ENCODE peak calls at places on chromosomes 6 and 20, in eight cellular contexts. A is brain microvascular endothelial cell, N is RWPE1, E is body of pancreas, O is right lobe of liver, M is astrocyte of the spinal cord, Q is fibroblast of pulmonary artery, G is hepatocyte. V is an unnamed sample.

GRCh38 chr6:118476554-118476953 is 71.5 kb upstream of the PLN start:
- DNase-seq in A (no peak), N (no peak), E (no peak), O (no peak), M (no peak), Q (no peak), G (no peak), V (no peak)

GRCh38 chr6:87755697-87756671 is 54.0 kb upstream of the AKIRIN2 start:
- DNase-seq in A (peak), N (no peak), E (no peak), O (no peak), M (peak), Q (peak), G (no peak), V (no peak)

GRCh38 chr6:26328265-26328844 is 36.6 kb upstream of the BTN3A2 start:
- DNase-seq in A (no peak), N (no peak), E (no peak), O (no peak), M (peak), Q (no peak), G (no peak), V (no peak)

GRCh38 chr6:32082951-32083350 is 26.2 kb downstream of the TNXB start:
- DNase-seq in A (peak), N (peak), E (peak), O (no peak), M (peak), Q (peak), G (no peak), V (no peak)

GRCh38 chr6:72617721-72618120 is 4.1 kb upstream of the KCNQ5 start:
- DNase-seq in A (no peak), N (no peak), E (no peak), O (no peak), M (no peak), Q (no peak), G (no peak), V (no peak)

GRCh38 chr6:128519931-128520435 is 416 bp downstream of the PTPRK start:
- DNase-seq in A (no peak), N (no peak), E (peak), O (no peak), M (no peak), Q (peak), G (no peak), V (peak)

GRCh38 chr6:35327349-35328027 is 14.9 kb upstream of the PPARD start:
- DNase-seq in A (peak), N (peak), E (peak), O (peak), M (peak), Q (peak), G (peak), V (peak)

GRCh38 chr6:45836984-45837383 is 178.7 kb downstream of the CLIC5 start:
- DNase-seq in A (no peak), N (no peak), E (no peak), O (no peak), M (no peak), Q (no peak), G (no peak), V (no peak)

GRCh38 chr20:18323705-18324104 is 35.4 kb downstream of the ZNF133 start:
- DNase-seq in A (no peak), N (no peak), E (no peak), O (no peak), M (no peak), Q (no peak), G (no peak), V (no peak)

GRCh38 chr20:25525857-25526256 is 59.5 kb downstream of the NINL start:
- DNase-seq in A (peak), N (peak), E (no peak), O (no peak), M (peak), Q (peak), G (peak), V (no peak)

GRCh38 chr6:89487864-89488263 is 54.9 kb downstream of the ANKRD6 start:
- DNase-seq in A (no peak), N (no peak), E (no peak), O (no peak), M (no peak), Q (no peak), G (peak), V (no peak)

GRCh38 chr20:62694868-62695267 is 13.8 kb upstream of the NTSR1 start:
- DNase-seq in A (no peak), N (no peak), E (no peak), O (no peak), M (no peak), Q (no peak), G (no peak), V (no peak)

GRCh38 chr20:46601603-46602122 is 49.6 kb downstream of the SLC13A3 start:
- DNase-seq in A (no peak), N (no peak), E (no peak), O (no peak), M (no peak), Q (no peak), G (no peak), V (no peak)

DNA sequence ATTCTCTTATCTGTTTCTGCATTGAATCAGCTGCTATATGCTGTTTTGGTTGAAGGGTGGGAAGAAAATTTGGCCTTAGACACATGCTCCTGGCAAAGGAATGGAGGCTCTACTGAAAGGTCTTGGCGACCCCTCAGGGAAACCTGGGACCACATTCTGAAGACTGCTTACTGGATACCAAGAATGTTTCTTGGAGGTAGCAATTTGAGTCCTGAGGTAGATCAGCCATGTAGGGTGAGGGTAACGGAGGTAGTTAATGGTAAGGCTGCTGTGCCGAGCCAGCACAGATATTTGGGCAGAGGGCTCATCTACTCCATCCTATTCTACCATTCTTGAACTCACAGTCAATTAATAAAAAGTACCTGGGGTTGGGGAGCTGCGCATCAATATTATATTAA is 438 bp upstream of the PHF3 start:
- DNase-seq in A (no peak), N (no peak), E (peak), O (no peak), M (no peak), Q (no peak), G (no peak), V (no peak)
- TF ChIP-seq CTCF in A (no peak), N (no peak), E (no peak), O (no peak), M (no peak), Q (no peak), G (no peak), V (no peak)

GRCh38 chr6:122614303-122614702 is 4.1 kb downstream of the PKIB start:
- DNase-seq in A (no peak), N (no peak), E (no peak), O (no peak), M (no peak), Q (no peak), G (no peak), V (no peak)

GRCh38 chr6:122615409-122615808 is 5.2 kb downstream of the PKIB start:
- DNase-seq in A (no peak), N (no peak), E (no peak), O (no peak), M (no peak), Q (no peak), G (no peak), V (no peak)

GRCh38 chr6:122609881-122610689 is at the start of gene PKIB:
- DNase-seq in A (peak), N (peak), E (peak), O (peak), M (peak), Q (peak), G (peak), V (peak)

GRCh38 chr6:122612838-122613237 is 2.6 kb downstream of the PKIB start:
- DNase-seq in A (no peak), N (no peak), E (no peak), O (no peak), M (no peak), Q (no peak), G (no peak), V (no peak)

GRCh38 chr6:122610690-122611455 is 668 bp downstream of the PKIB start:
- DNase-seq in A (no peak), N (peak), E (peak), O (peak), M (peak), Q (peak), G (peak), V (peak)
- TF ChIP-seq CTCF in A (peak), N (no peak), E (peak), O (no peak), M (no peak), Q (no peak), G (no peak), V (peak)

GRCh38 chr6:162443101-162443500 is 284.5 kb downstream of the PRKN start:
- DNase-seq in A (no peak), N (peak), E (peak), O (peak), M (no peak), Q (no peak), G (no peak), V (no peak)

GRCh38 chr6:162448294-162448693 is 279.3 kb downstream of the PRKN start:
- DNase-seq in A (no peak), N (no peak), E (no peak), O (no peak), M (no peak), Q (no peak), G (no peak), V (no peak)

GRCh38 chr6:162442675-162443074 is 284.9 kb downstream of the PRKN start:
- DNase-seq in A (no peak), N (no peak), E (peak), O (no peak), M (no peak), Q (no peak), G (peak), V (peak)
- TF ChIP-seq CTCF in A (peak), N (no peak), E (peak), O (no peak), M (no peak), Q (no peak), G (peak), V (peak)

GRCh38 chr6:6584310-6585002 is 4.1 kb upstream of the LY86 start:
- DNase-seq in A (no peak), N (no peak), E (no peak), O (no peak), M (no peak), Q (no peak), G (no peak), V (no peak)
- TF ChIP-seq CTCF in A (no peak), N (no peak), E (peak), O (no peak), M (no peak), Q (no peak), G (no peak), V (no peak)

GRCh38 chr6:125154184-125155135 is 887 bp downstream of the TPD52L1 start:
- DNase-seq in A (no peak), N (peak), E (peak), O (peak), M (no peak), Q (no peak), G (peak), V (peak)
- TF ChIP-seq CTCF in A (peak), N (peak), E (peak), O (peak), M (peak), Q (peak), G (peak), V (peak)

GRCh38 chr6:7993399-7993798 is 70.8 kb downstream of the BLOC1S5 start:
- DNase-seq in A (no peak), N (no peak), E (no peak), O (no peak), M (no peak), Q (no peak), G (no peak), V (no peak)

GRCh38 chr6:7996538-7997225 is 67.5 kb downstream of the BLOC1S5 start:
- DNase-seq in A (peak), N (no peak), E (no peak), O (no peak), M (peak), Q (peak), G (peak), V (no peak)

GRCh38 chr6:7991536-7991935 is 72.7 kb downstream of the BLOC1S5 start:
- DNase-seq in A (no peak), N (no peak), E (no peak), O (no peak), M (no peak), Q (no peak), G (no peak), V (no peak)

GRCh38 chr6:7993952-7994351 is 70.2 kb downstream of the BLOC1S5 start:
- DNase-seq in A (no peak), N (no peak), E (no peak), O (no peak), M (no peak), Q (no peak), G (no peak), V (no peak)

GRCh38 chr6:7991992-7992815 is 72.0 kb downstream of the BLOC1S5 start:
- DNase-seq in A (peak), N (peak), E (peak), O (no peak), M (peak), Q (peak), G (peak), V (no peak)
- TF ChIP-seq CTCF in A (peak), N (no peak), E (peak), O (peak), M (peak), Q (peak), G (peak), V (peak)

GRCh38 chr6:112269165-112269564 is 14.8 kb upstream of the LAMA4 start:
- DNase-seq in A (no peak), N (no peak), E (no peak), O (no peak), M (no peak), Q (peak), G (no peak), V (no peak)
- TF ChIP-seq CTCF in A (peak), N (no peak), E (no peak), O (peak), M (peak), Q (peak), G (no peak), V (no peak)

GRCh38 chr20:4449977-4450715 is 271.6 kb upstream of the PRND start:
- DNase-seq in A (peak), N (no peak), E (no peak), O (no peak), M (peak), Q (peak), G (peak), V (no peak)
- TF ChIP-seq CTCF in A (peak), N (no peak), E (no peak), O (no peak), M (peak), Q (peak), G (peak), V (peak)

DNA sequence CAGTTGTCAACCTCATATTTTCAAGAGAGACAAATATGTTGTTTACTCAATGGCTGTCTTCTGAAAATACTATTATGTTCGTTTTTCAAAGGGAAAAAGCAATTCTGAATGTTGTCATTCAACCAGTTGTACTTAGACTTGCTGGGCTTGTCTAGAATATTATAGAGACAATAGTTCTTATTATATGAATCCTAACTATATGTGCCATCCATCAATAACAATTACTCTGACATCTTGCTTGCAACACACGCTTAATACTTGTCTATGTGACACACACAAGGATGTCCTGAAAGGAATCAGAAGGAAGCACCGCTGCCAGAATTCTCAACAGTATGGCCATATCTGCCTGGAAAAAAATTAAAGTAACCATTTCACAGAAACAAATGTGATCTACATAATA is 283.3 kb upstream of the NRSN1 start:
- DNase-seq in A (no peak), N (no peak), E (no peak), O (no peak), M (no peak), Q (no peak), G (no peak), V (no peak)
- TF ChIP-seq CTCF in A (no peak), N (no peak), E (no peak), O (no peak), M (no peak), Q (no peak), G (no peak), V (no peak)

DNA sequence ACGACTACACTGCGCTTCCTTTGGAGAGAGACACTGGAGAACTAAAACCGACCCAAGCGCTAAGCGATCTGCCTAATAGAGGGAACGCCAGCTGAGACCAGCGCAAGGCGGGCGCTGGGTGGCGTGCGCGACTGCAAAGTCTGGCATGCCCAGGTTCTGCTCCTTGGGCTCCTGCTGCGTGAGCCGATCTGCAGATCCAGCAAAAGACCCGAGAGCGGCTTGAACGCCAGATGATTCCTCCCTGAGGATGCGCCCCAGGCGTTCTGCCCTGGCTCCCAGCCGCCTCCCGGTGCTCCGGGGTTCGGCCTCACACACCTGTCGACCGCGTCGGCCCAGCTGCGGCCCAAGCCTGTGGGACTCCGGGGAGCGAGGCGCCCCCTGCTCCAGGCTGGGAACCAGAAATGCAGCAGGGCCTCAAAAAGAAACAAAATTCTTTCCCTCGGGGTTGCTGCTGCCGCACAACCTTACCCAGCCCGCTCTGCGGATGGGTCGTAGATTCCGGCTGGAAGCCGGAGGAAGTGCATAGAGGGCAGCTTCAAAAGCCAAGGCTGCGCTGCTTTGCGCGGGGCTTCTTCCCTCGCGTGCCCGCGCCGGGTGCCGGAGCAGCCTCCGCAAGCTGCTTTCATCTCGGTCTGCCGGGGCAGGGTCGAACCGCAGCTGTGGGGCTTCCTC is 17.9 kb upstream of the PRDM13 start:
- DNase-seq in A (peak), N (peak), E (peak), O (peak), M (peak), Q (peak), G (peak), V (no peak)
- TF ChIP-seq CTCF in A (peak), N (peak), E (peak), O (peak), M (peak), Q (peak), G (peak), V (peak)